ENCODE peak calls at places on chromosome 5, in four cellular contexts. Z, T, B and N are unnamed samples.

GRCh38 chr5:10724799-10725507 is 36.1 kb downstream of the DAP start:
- DNase-seq in Z (peak), T (peak), B (no peak), N (peak)

GRCh38 chr5:135877570-135878155 is 18.0 kb downstream of the IL9 start:
- DNase-seq in T (no peak), Z (no peak), B (no peak), N (no peak)

GRCh38 chr5:134095293-134095692 is 19.2 kb upstream of the TCF7 start:
- DNase-seq in Z (no peak), B (no peak), T (no peak), N (no peak)

GRCh38 chr5:109563692-109564091 is 126.0 kb upstream of the MAN2A1 start:
- DNase-seq in T (no peak), B (no peak), Z (no peak), N (no peak)

GRCh38 chr5:93151896-93152295 is 429.1 kb downstream of the NR2F1-AS1 start:
- DNase-seq in T (no peak), B (no peak), Z (no peak), N (no peak)

GRCh38 chr5:83222906-83223305 is 145.6 kb downstream of the XRCC4 start:
- DNase-seq in B (no peak), T (no peak), Z (no peak), N (no peak)

GRCh38 chr5:102771435-102771834 is 16.3 kb downstream of the PAM start:
- DNase-seq in T (no peak), B (no peak), Z (no peak), N (no peak)

GRCh38 chr5:111583761-111584203 is 71.4 kb upstream of the STARD4 start:
- DNase-seq in B (no peak), T (no peak), Z (no peak), N (no peak)

GRCh38 chr5:14753947-14754346 is 89.4 kb downstream of the OTULIN start:
- DNase-seq in Z (no peak), B (no peak), T (no peak), N (no peak)

GRCh38 chr5:89313044-89313443 is 430.1 kb upstream of the MEF2C start:
- DNase-seq in T (no peak), Z (no peak), B (no peak), N (no peak)

GRCh38 chr5:22465177-22465576 is 388.0 kb downstream of the CDH12 start:
- DNase-seq in T (no peak), Z (no peak), B (no peak), N (no peak)

GRCh38 chr5:33827335-33827734 is 64.5 kb downstream of the ADAMTS12 start:
- DNase-seq in T (no peak), B (no peak), Z (no peak), N (no peak)

GRCh38 chr5:10149911-10150310 is 99.8 kb downstream of the ATPSCKMT start:
- DNase-seq in B (no peak), T (no peak), Z (no peak), N (no peak)

GRCh38 chr5:140546851-140547507 is 483 bp upstream of the EIF4EBP3 start:
- DNase-seq in Z (peak), T (no peak), B (no peak), N (no peak)

GRCh38 chr5:38870595-38870994 is 24.8 kb downstream of the OSMR start:
- DNase-seq in Z (no peak), T (no peak), B (no peak), N (no peak)

GRCh38 chr5:98498028-98498427 is 275.4 kb upstream of the RGMB start:
- DNase-seq in Z (no peak), B (no peak), T (no peak), N (no peak)

GRCh38 chr5:169668732-169669131 is 31.7 kb downstream of the DOCK2 start:
- DNase-seq in T (no peak), Z (no peak), B (no peak), N (peak)

GRCh38 chr5:59034498-59035186 is 451.8 kb downstream of the RAB3C start:
- DNase-seq in B (no peak), T (peak), Z (no peak), N (peak)

GRCh38 chr5:8462565-8462964 is 593.6 kb downstream of the MTRR start:
- DNase-seq in B (no peak), Z (no peak), T (no peak), N (no peak)

GRCh38 chr5:114101153-114101552 is 260.7 kb upstream of the KCNN2 start:
- DNase-seq in Z (peak), T (peak), B (no peak), N (peak)

GRCh38 chr5:18807256-18808193 is 1173.3 kb downstream of the TAF11L14 start:
- DNase-seq in T (no peak), B (no peak), Z (no peak), N (no peak)

GRCh38 chr5:95817430-95817829 is 5.1 kb downstream of the GLRX start:
- DNase-seq in Z (no peak), T (no peak), B (no peak), N (no peak)

GRCh38 chr5:42225009-42225408 is 198.2 kb upstream of the GHR start:
- DNase-seq in B (no peak), T (no peak), Z (no peak), N (no peak)

GRCh38 chr5:169147542-169147941 is 153.4 kb downstream of the SLIT3 start:
- DNase-seq in B (no peak), T (no peak), Z (no peak), N (no peak)

GRCh38 chr5:143437666-143438273 is 34.3 kb upstream of the NR3C1 start:
- DNase-seq in B (no peak), T (no peak), Z (no peak), N (no peak)

GRCh38 chr5:96919754-96920197 is 16.1 kb upstream of the LNPEP start:
- DNase-seq in T (no peak), B (no peak), Z (no peak), N (no peak)

GRCh38 chr5:32027717-32028321 is 146.3 kb downstream of the GOLPH3 start:
- DNase-seq in Z (peak), B (no peak), T (no peak), N (no peak)

GRCh38 chr5:77644443-77645157 is 6.1 kb upstream of the OTP start:
- DNase-seq in B (no peak), Z (no peak), T (no peak), N (peak)

GRCh38 chr5:81268797-81269196 is 32.6 kb upstream of the ZCCHC9 start:
- DNase-seq in T (no peak), B (no peak), Z (peak), N (no peak)

GRCh38 chr5:37665889-37666288 is 174.0 kb downstream of the GDNF start:
- DNase-seq in B (no peak), Z (no peak), T (no peak), N (no peak)

GRCh38 chr5:107671742-107672211 is 1.0 kb upstream of the EFNA5 start:
- DNase-seq in B (no peak), T (no peak), Z (no peak), N (peak)

GRCh38 chr5:148801682-148802276 is 24.6 kb upstream of the ADRB2 start:
- DNase-seq in B (no peak), T (no peak), Z (no peak), N (no peak)

GRCh38 chr5:121199238-121199999 is 652.3 kb upstream of the FTMT start:
- DNase-seq in B (no peak), T (no peak), Z (no peak), N (no peak)

GRCh38 chr5:54229041-54229780 is 81.2 kb downstream of the ARL15 start:
- DNase-seq in B (no peak), Z (peak), T (peak), N (peak)

GRCh38 chr5:51347704-51348103 is 35.5 kb upstream of the ISL1 start:
- DNase-seq in T (no peak), Z (peak), B (no peak), N (no peak)

GRCh38 chr5:103929310-103930003 is 366.9 kb upstream of the NUDT12 start:
- DNase-seq in Z (no peak), T (no peak), B (no peak), N (no peak)

GRCh38 chr5:147168578-147169327 is 66.1 kb upstream of the STK32A start:
- DNase-seq in B (no peak), T (no peak), Z (peak), N (no peak)

GRCh38 chr5:137137013-137137632 is 362.0 kb downstream of the SPOCK1 start:
- DNase-seq in T (no peak), B (no peak), Z (no peak), N (peak)
- TF ChIP-seq NFIC in T (peak), B (no peak), Z (no peak), N (no peak)

GRCh38 chr5:68224561-68225187 is 9.1 kb downstream of the PIK3R1 start:
- DNase-seq in T (no peak), Z (no peak), B (no peak), N (no peak)

GRCh38 chr5:68227532-68228160 is 12.1 kb downstream of the PIK3R1 start:
- DNase-seq in T (no peak), B (no peak), Z (no peak), N (no peak)

GRCh38 chr5:68226564-68227073 is 11.1 kb downstream of the PIK3R1 start:
- DNase-seq in T (no peak), Z (no peak), B (no peak), N (no peak)

GRCh38 chr5:68225911-68226563 is 10.5 kb downstream of the PIK3R1 start:
- DNase-seq in B (no peak), T (peak), Z (no peak), N (no peak)

GRCh38 chr5:68225188-68225910 is 9.8 kb downstream of the PIK3R1 start:
- DNase-seq in T (no peak), Z (peak), B (no peak), N (no peak)
- TF ChIP-seq NFIC in T (peak), Z (no peak), B (no peak), N (peak)

GRCh38 chr5:74454263-74455030 is 186.1 kb downstream of the ENC1 start:
- DNase-seq in T (no peak), B (no peak), Z (no peak), N (no peak)

GRCh38 chr5:74452851-74453250 is 187.7 kb downstream of the ENC1 start:
- DNase-seq in Z (no peak), B (peak), T (no peak), N (no peak)
- TF ChIP-seq NFIC in Z (no peak), B (no peak), T (no peak), N (no peak)

GRCh38 chr5:131999471-131999931 is 12.0 kb downstream of the ACSL6 start:
- DNase-seq in B (no peak), Z (no peak), T (no peak), N (peak)

GRCh38 chr5:132001647-132002561 is 9.6 kb downstream of the ACSL6 start:
- DNase-seq in B (no peak), T (no peak), Z (peak), N (no peak)

GRCh38 chr5:131999041-131999440 is 12.4 kb downstream of the ACSL6 start:
- DNase-seq in T (no peak), B (no peak), Z (no peak), N (no peak)

GRCh38 chr5:131999991-132000490 is 11.4 kb downstream of the ACSL6 start:
- DNase-seq in T (no peak), B (no peak), Z (no peak), N (peak)

GRCh38 chr5:132000677-132001453 is 10.6 kb downstream of the ACSL6 start:
- DNase-seq in B (no peak), T (no peak), Z (peak), N (no peak)
- TF ChIP-seq NFIC in B (no peak), T (no peak), Z (no peak), N (no peak)

GRCh38 chr5:170860415-170860814 is 1.4 kb upstream of the RANBP17 start:
- DNase-seq in Z (no peak), T (no peak), B (no peak), N (no peak)

GRCh38 chr5:170863646-170864045 is 1.8 kb downstream of the RANBP17 start:
- DNase-seq in B (no peak), T (no peak), Z (no peak), N (no peak)

GRCh38 chr5:170860818-170861217 is 1.0 kb upstream of the RANBP17 start:
- DNase-seq in B (no peak), T (no peak), Z (no peak), N (no peak)

GRCh38 chr5:170861295-170861854 is 443 bp upstream of the RANBP17 start:
- DNase-seq in Z (no peak), T (no peak), B (no peak), N (no peak)

DNA sequence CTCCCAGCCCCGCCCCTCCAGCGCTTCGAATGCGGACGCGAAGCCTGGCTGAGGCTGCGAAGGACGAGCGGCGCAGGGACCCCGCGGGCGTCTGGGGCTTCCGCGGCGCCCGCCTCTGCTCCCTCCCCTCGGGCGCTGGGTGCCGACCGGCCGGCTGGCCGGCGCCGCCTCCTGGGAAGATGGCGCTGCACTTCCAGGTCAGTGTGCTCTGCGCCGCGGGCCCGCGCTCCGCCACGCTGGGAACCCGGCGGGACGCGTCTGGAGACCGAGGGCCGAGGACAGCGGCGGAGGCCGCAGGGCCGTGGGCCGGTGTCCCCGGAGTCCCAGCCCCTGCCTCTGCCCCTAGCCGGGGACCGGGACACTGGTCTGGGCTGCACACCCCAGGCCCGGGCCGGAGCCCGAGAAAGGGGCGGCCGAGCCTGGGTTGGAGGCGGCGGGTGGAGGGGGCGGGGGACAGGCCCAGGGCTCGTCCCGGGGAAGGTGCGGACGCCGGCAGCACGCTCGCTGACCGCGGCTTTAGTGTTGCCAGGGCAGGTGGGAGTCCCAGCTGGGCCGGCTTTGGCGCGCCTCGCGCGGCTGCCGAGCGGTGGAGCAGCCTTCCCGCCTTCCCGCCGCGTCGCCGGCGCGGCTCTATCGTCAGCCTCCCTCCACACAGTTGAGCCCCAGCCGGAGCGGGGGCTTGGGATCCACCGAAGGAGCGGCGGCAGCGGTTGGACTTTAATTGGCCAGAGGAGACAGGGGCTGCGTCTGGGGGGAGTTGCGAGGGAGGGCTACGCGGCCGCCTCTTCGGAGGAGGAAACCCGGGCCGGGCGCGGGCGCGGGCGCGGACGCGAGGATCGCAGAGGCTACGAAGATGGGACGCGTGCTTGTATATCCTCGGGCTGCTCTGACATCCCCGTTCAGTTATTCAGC is at the start of gene RANBP17:
- DNase-seq in Z (no peak), T (no peak), B (no peak), N (peak)
- TF ChIP-seq NFIC in Z (no peak), T (no peak), B (no peak), N (no peak)

DNA sequence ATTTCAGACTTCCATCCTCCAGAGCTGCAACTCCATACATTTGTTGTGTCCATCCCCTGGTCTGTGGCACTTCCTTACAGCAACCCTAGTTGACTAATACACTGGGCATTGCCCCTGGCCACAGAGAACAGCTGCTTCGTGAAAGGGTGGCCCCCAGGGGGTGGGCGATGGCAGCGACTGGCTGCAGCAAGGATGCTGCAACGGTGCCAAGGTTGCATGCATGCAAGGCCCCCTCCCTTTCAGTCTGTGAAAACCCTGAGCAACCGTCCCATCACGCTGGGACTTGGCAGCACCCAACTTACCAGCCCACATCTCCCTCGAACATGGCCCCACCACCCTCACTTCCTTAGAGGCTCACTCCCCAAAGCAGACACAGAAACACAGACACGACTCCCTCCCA is 162.5 kb downstream of the MED10 start:
- DNase-seq in Z (no peak), B (no peak), T (no peak), N (no peak)
- TF ChIP-seq NFIC in Z (no peak), B (no peak), T (no peak), N (no peak)

DNA sequence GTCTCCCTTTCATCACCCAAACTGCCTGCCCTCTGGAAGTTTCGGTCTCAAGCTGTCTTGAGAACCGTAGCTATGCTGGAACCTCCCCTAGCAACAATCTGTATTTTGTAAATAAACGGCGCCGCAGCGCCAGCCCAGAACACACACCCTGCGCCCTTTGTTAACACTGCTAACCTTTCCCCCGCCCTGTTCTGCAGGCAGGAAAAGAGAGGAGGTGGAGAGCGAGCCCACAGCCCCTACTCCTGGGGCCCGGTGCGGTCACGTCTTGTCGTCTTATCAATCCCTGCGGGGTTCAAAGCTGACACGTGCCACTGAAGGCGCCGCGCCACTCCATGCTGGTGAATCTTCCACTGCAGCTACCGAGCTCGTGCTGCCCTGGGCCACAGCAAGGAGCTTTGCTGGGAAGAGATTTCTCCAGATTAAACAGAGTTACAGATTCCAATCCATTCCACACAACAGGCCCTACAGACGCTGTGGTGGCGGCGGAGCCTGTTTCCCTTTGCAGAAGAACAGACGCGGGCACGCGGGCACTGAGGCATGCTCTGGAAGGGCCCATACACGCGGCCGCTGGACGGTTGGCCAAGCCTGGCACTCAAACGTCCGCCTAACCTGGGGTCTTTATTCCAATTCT is 25.3 kb downstream of the ZDHHC11B start:
- DNase-seq in B (no peak), Z (peak), T (peak), N (peak)
- TF ChIP-seq NFIC in B (no peak), Z (no peak), T (no peak), N (no peak)

DNA sequence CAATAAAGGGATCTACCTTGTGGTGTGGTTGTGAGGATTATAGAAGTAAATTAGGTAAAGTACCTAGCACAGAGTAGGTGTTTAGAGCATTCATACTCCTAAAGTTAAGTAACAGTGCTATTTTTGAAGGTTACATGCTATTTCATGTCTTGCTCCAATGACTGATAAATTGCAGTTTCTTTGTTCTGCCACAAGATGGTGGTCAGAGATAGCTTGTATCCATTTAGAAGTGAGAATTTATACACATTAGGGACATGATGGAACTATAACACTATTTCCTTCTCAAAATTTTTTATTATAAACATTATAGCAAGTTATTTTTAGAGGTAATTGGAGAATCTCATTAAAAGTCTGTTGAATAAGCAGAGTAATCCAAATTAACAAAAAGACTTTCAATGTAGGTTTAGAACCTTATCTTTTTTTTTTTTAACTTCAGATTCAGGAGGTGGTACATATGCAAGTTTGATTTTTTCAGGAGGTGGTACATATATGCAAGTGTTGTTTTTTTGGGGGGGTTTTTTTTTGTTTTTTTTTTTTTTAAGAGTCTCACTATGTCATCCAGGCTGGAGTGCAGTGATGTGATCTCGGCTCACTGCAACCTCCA is 17.1 kb downstream of the MTREX start:
- DNase-seq in B (no peak), Z (peak), T (peak), N (peak)
- TF ChIP-seq NFIC in B (no peak), Z (no peak), T (no peak), N (no peak)

DNA sequence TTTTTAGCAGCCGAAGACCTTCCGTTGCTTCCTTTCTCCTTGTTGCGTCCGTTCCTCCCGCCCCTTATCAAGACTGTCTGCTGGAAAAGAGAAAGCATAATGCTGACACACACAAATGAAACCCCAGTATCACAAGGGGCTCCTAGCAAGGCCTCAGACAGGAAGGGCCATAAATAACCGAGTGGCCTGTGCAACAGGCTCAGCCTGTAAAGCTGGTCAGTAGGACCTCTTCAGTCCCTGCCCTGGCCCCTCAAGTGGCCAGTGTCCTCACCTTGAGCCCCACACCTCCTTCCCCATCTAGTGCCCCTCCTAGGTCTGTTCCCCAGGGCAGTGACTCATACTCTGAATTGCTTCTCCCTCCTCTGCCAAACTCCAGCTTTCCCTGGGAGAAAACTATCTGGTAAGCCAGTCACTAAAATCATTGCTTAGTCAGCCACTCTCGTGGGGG is 174.6 kb upstream of the IL12B start:
- DNase-seq in B (no peak), Z (no peak), T (no peak), N (no peak)
- TF ChIP-seq NFIC in B (no peak), Z (no peak), T (no peak), N (no peak)

GRCh38 chr5:61576556-61576955 is 244.5 kb downstream of the ZSWIM6 start:
- DNase-seq in Z (no peak), T (no peak), B (no peak), N (no peak)
- TF ChIP-seq NFIC in Z (no peak), T (no peak), B (no peak), N (no peak)